ENCODE peak calls at places on chromosomes 2 and 18, in seven cellular contexts. One of them, this sample, is unnamed.

GRCh38 chr18:52484977-52485376 is 145.0 kb downstream of the DCC start:
- DNase-seq in fibroblast of the aortic adventitia: no peak
- DNase-seq in NCI-H2107: no peak
- DNase-seq in tibial artery: no peak
- DNase-seq in Ammon's horn: no peak
- DNase-seq in activated CD4-positive, alpha-beta T cell treated with anti-CD3 and anti-CD28 coated beads, Interleukin-2, amount 10 ng/mL, durations not matched to agents 7 days and 5 days: no peak
- DNase-seq in Caki2: no peak
- DNase-seq in this sample: no peak

GRCh38 chr2:19312949-19313348 is 45.5 kb downstream of the OSR1 start:
- DNase-seq in tibial artery: no peak
- DNase-seq in fibroblast of the aortic adventitia: peak
- DNase-seq in activated CD4-positive, alpha-beta T cell treated with anti-CD3 and anti-CD28 coated beads, Interleukin-2, amount 10 ng/mL, durations not matched to agents 7 days and 5 days: no peak
- DNase-seq in NCI-H2107: no peak
- DNase-seq in Caki2: peak
- DNase-seq in Ammon's horn: no peak
- DNase-seq in this sample: no peak

GRCh38 chr2:173797586-173798263 is 167.4 kb downstream of the SP3 start:
- DNase-seq in fibroblast of the aortic adventitia: no peak
- DNase-seq in tibial artery: no peak
- DNase-seq in Caki2: no peak
- DNase-seq in activated CD4-positive, alpha-beta T cell treated with anti-CD3 and anti-CD28 coated beads, Interleukin-2, amount 10 ng/mL, durations not matched to agents 7 days and 5 days: no peak
- DNase-seq in NCI-H2107: no peak
- DNase-seq in Ammon's horn: no peak
- DNase-seq in this sample: no peak

GRCh38 chr2:46679761-46680160 is 200.4 kb downstream of the TMEM247 start:
- DNase-seq in Ammon's horn: no peak
- DNase-seq in activated CD4-positive, alpha-beta T cell treated with anti-CD3 and anti-CD28 coated beads, Interleukin-2, amount 10 ng/mL, durations not matched to agents 7 days and 5 days: no peak
- DNase-seq in Caki2: no peak
- DNase-seq in tibial artery: no peak
- DNase-seq in NCI-H2107: no peak
- DNase-seq in fibroblast of the aortic adventitia: peak
- DNase-seq in this sample: no peak

GRCh38 chr2:28032816-28033215 is 142.3 kb downstream of the BABAM2 start:
- DNase-seq in fibroblast of the aortic adventitia: no peak
- DNase-seq in activated CD4-positive, alpha-beta T cell treated with anti-CD3 and anti-CD28 coated beads, Interleukin-2, amount 10 ng/mL, durations not matched to agents 7 days and 5 days: no peak
- DNase-seq in tibial artery: no peak
- DNase-seq in Caki2: no peak
- DNase-seq in Ammon's horn: no peak
- DNase-seq in NCI-H2107: no peak
- DNase-seq in this sample: no peak

GRCh38 chr18:47545613-47546012 is 294.2 kb upstream of the SKOR2 start:
- DNase-seq in fibroblast of the aortic adventitia: no peak
- DNase-seq in Ammon's horn: no peak
- DNase-seq in NCI-H2107: no peak
- DNase-seq in activated CD4-positive, alpha-beta T cell treated with anti-CD3 and anti-CD28 coated beads, Interleukin-2, amount 10 ng/mL, durations not matched to agents 7 days and 5 days: no peak
- DNase-seq in tibial artery: no peak
- DNase-seq in Caki2: no peak
- DNase-seq in this sample: no peak

GRCh38 chr2:58350484-58350883 is 109.4 kb upstream of the FANCL start:
- DNase-seq in Ammon's horn: no peak
- DNase-seq in fibroblast of the aortic adventitia: no peak
- DNase-seq in activated CD4-positive, alpha-beta T cell treated with anti-CD3 and anti-CD28 coated beads, Interleukin-2, amount 10 ng/mL, durations not matched to agents 7 days and 5 days: peak
- DNase-seq in NCI-H2107: no peak
- DNase-seq in Caki2: no peak
- DNase-seq in tibial artery: no peak
- DNase-seq in this sample: no peak

GRCh38 chr2:170467568-170468422 is 247.3 kb upstream of the SP5 start:
- DNase-seq in fibroblast of the aortic adventitia: peak
- DNase-seq in Ammon's horn: no peak
- DNase-seq in Caki2: no peak
- DNase-seq in activated CD4-positive, alpha-beta T cell treated with anti-CD3 and anti-CD28 coated beads, Interleukin-2, amount 10 ng/mL, durations not matched to agents 7 days and 5 days: no peak
- DNase-seq in tibial artery: no peak
- DNase-seq in NCI-H2107: no peak
- DNase-seq in this sample: no peak

GRCh38 chr2:53755022-53755630 is 12.5 kb upstream of the CHAC2 start:
- DNase-seq in tibial artery: peak
- DNase-seq in Caki2: no peak
- DNase-seq in fibroblast of the aortic adventitia: peak
- DNase-seq in activated CD4-positive, alpha-beta T cell treated with anti-CD3 and anti-CD28 coated beads, Interleukin-2, amount 10 ng/mL, durations not matched to agents 7 days and 5 days: no peak
- DNase-seq in NCI-H2107: no peak
- DNase-seq in Ammon's horn: no peak
- DNase-seq in this sample: no peak

GRCh38 chr18:8507881-8508280 is 101.4 kb upstream of the RAB12 start:
- DNase-seq in tibial artery: no peak
- DNase-seq in activated CD4-positive, alpha-beta T cell treated with anti-CD3 and anti-CD28 coated beads, Interleukin-2, amount 10 ng/mL, durations not matched to agents 7 days and 5 days: no peak
- DNase-seq in fibroblast of the aortic adventitia: peak
- DNase-seq in Caki2: no peak
- DNase-seq in Ammon's horn: no peak
- DNase-seq in NCI-H2107: no peak
- DNase-seq in this sample: no peak

GRCh38 chr2:54122171-54122935 is 6.9 kb downstream of the ACYP2 start:
- DNase-seq in NCI-H2107: no peak
- DNase-seq in fibroblast of the aortic adventitia: no peak
- DNase-seq in tibial artery: no peak
- DNase-seq in Caki2: peak
- DNase-seq in Ammon's horn: no peak
- DNase-seq in activated CD4-positive, alpha-beta T cell treated with anti-CD3 and anti-CD28 coated beads, Interleukin-2, amount 10 ng/mL, durations not matched to agents 7 days and 5 days: no peak
- DNase-seq in this sample: no peak

GRCh38 chr2:27024188-27024587 is 8.6 kb upstream of the TMEM214 start:
- DNase-seq in NCI-H2107: no peak
- DNase-seq in activated CD4-positive, alpha-beta T cell treated with anti-CD3 and anti-CD28 coated beads, Interleukin-2, amount 10 ng/mL, durations not matched to agents 7 days and 5 days: no peak
- DNase-seq in Ammon's horn: no peak
- DNase-seq in Caki2: no peak
- DNase-seq in tibial artery: no peak
- DNase-seq in fibroblast of the aortic adventitia: no peak
- DNase-seq in this sample: no peak

GRCh38 chr18:44731866-44732555 is 51.3 kb downstream of the SETBP1 start:
- DNase-seq in Ammon's horn: no peak
- DNase-seq in NCI-H2107: no peak
- DNase-seq in tibial artery: no peak
- DNase-seq in fibroblast of the aortic adventitia: no peak
- DNase-seq in activated CD4-positive, alpha-beta T cell treated with anti-CD3 and anti-CD28 coated beads, Interleukin-2, amount 10 ng/mL, durations not matched to agents 7 days and 5 days: no peak
- DNase-seq in Caki2: no peak
- DNase-seq in this sample: no peak

GRCh38 chr2:8546319-8547283 is 135.3 kb upstream of the ID2 start:
- DNase-seq in NCI-H2107: no peak
- DNase-seq in Caki2: no peak
- DNase-seq in tibial artery: no peak
- DNase-seq in Ammon's horn: no peak
- DNase-seq in activated CD4-positive, alpha-beta T cell treated with anti-CD3 and anti-CD28 coated beads, Interleukin-2, amount 10 ng/mL, durations not matched to agents 7 days and 5 days: no peak
- DNase-seq in fibroblast of the aortic adventitia: no peak
- DNase-seq in this sample: peak

GRCh38 chr2:98658816-98659486 is 50.6 kb downstream of the UNC50 start:
- DNase-seq in NCI-H2107: no peak
- DNase-seq in fibroblast of the aortic adventitia: no peak
- DNase-seq in Caki2: no peak
- DNase-seq in tibial artery: no peak
- DNase-seq in activated CD4-positive, alpha-beta T cell treated with anti-CD3 and anti-CD28 coated beads, Interleukin-2, amount 10 ng/mL, durations not matched to agents 7 days and 5 days: peak
- DNase-seq in Ammon's horn: no peak
- DNase-seq in this sample: no peak

GRCh38 chr2:23918837-23919489 is 8.0 kb downstream of the ATAD2B start:
- DNase-seq in Caki2: no peak
- DNase-seq in activated CD4-positive, alpha-beta T cell treated with anti-CD3 and anti-CD28 coated beads, Interleukin-2, amount 10 ng/mL, durations not matched to agents 7 days and 5 days: no peak
- DNase-seq in NCI-H2107: no peak
- DNase-seq in fibroblast of the aortic adventitia: no peak
- DNase-seq in tibial artery: no peak
- DNase-seq in Ammon's horn: no peak
- DNase-seq in this sample: no peak

GRCh38 chr2:99032786-99033185 is 96.8 kb upstream of the CRACDL start:
- DNase-seq in Ammon's horn: no peak
- DNase-seq in activated CD4-positive, alpha-beta T cell treated with anti-CD3 and anti-CD28 coated beads, Interleukin-2, amount 10 ng/mL, durations not matched to agents 7 days and 5 days: no peak
- DNase-seq in fibroblast of the aortic adventitia: no peak
- DNase-seq in NCI-H2107: no peak
- DNase-seq in tibial artery: no peak
- DNase-seq in Caki2: no peak
- DNase-seq in this sample: no peak

GRCh38 chr2:210546424-210547223 is 9.8 kb upstream of the CPS1 start:
- DNase-seq in fibroblast of the aortic adventitia: peak
- DNase-seq in tibial artery: no peak
- DNase-seq in NCI-H2107: no peak
- DNase-seq in Caki2: no peak
- DNase-seq in activated CD4-positive, alpha-beta T cell treated with anti-CD3 and anti-CD28 coated beads, Interleukin-2, amount 10 ng/mL, durations not matched to agents 7 days and 5 days: no peak
- DNase-seq in Ammon's horn: peak
- DNase-seq in this sample: no peak

GRCh38 chr18:78751664-78752063 is 228.0 kb upstream of the SALL3 start:
- DNase-seq in Caki2: no peak
- DNase-seq in activated CD4-positive, alpha-beta T cell treated with anti-CD3 and anti-CD28 coated beads, Interleukin-2, amount 10 ng/mL, durations not matched to agents 7 days and 5 days: no peak
- DNase-seq in fibroblast of the aortic adventitia: no peak
- DNase-seq in NCI-H2107: no peak
- DNase-seq in tibial artery: no peak
- DNase-seq in Ammon's horn: no peak
- DNase-seq in this sample: peak

GRCh38 chr2:118474151-118474561 is 373.3 kb downstream of the EN1 start:
- DNase-seq in NCI-H2107: no peak
- DNase-seq in activated CD4-positive, alpha-beta T cell treated with anti-CD3 and anti-CD28 coated beads, Interleukin-2, amount 10 ng/mL, durations not matched to agents 7 days and 5 days: no peak
- DNase-seq in Caki2: no peak
- DNase-seq in fibroblast of the aortic adventitia: no peak
- DNase-seq in Ammon's horn: no peak
- DNase-seq in tibial artery: no peak
- DNase-seq in this sample: no peak

GRCh38 chr18:26547302-26548143 is 830 bp downstream of the KCTD1 start:
- DNase-seq in Caki2: peak
- DNase-seq in Ammon's horn: peak
- DNase-seq in activated CD4-positive, alpha-beta T cell treated with anti-CD3 and anti-CD28 coated beads, Interleukin-2, amount 10 ng/mL, durations not matched to agents 7 days and 5 days: peak
- DNase-seq in fibroblast of the aortic adventitia: peak
- DNase-seq in tibial artery: peak
- DNase-seq in NCI-H2107: no peak
- DNase-seq in this sample: peak

GRCh38 chr2:212995920-212996319 is 155.5 kb downstream of the IKZF2 start:
- DNase-seq in fibroblast of the aortic adventitia: peak
- DNase-seq in NCI-H2107: no peak
- DNase-seq in Ammon's horn: no peak
- DNase-seq in activated CD4-positive, alpha-beta T cell treated with anti-CD3 and anti-CD28 coated beads, Interleukin-2, amount 10 ng/mL, durations not matched to agents 7 days and 5 days: no peak
- DNase-seq in Caki2: no peak
- DNase-seq in tibial artery: no peak
- DNase-seq in this sample: no peak

GRCh38 chr2:239692348-239692747 is 291.5 kb upstream of the HDAC4 start:
- DNase-seq in Caki2: no peak
- DNase-seq in Ammon's horn: peak
- DNase-seq in activated CD4-positive, alpha-beta T cell treated with anti-CD3 and anti-CD28 coated beads, Interleukin-2, amount 10 ng/mL, durations not matched to agents 7 days and 5 days: no peak
- DNase-seq in fibroblast of the aortic adventitia: no peak
- DNase-seq in NCI-H2107: no peak
- DNase-seq in tibial artery: no peak
- DNase-seq in this sample: peak

GRCh38 chr2:3179208-3179607 is 198.4 kb downstream of the EIPR1 start:
- DNase-seq in Ammon's horn: no peak
- DNase-seq in activated CD4-positive, alpha-beta T cell treated with anti-CD3 and anti-CD28 coated beads, Interleukin-2, amount 10 ng/mL, durations not matched to agents 7 days and 5 days: no peak
- DNase-seq in fibroblast of the aortic adventitia: no peak
- DNase-seq in NCI-H2107: no peak
- DNase-seq in tibial artery: no peak
- DNase-seq in Caki2: no peak
- DNase-seq in this sample: no peak

GRCh38 chr2:58051445-58051844 is 4.8 kb downstream of the VRK2 start:
- DNase-seq in Caki2: no peak
- DNase-seq in tibial artery: no peak
- DNase-seq in activated CD4-positive, alpha-beta T cell treated with anti-CD3 and anti-CD28 coated beads, Interleukin-2, amount 10 ng/mL, durations not matched to agents 7 days and 5 days: no peak
- DNase-seq in Ammon's horn: no peak
- DNase-seq in fibroblast of the aortic adventitia: no peak
- DNase-seq in NCI-H2107: no peak
- DNase-seq in this sample: no peak

GRCh38 chr2:234421-234820 is 29.4 kb downstream of the SH3YL1 start:
- DNase-seq in tibial artery: no peak
- DNase-seq in NCI-H2107: no peak
- DNase-seq in Ammon's horn: no peak
- DNase-seq in fibroblast of the aortic adventitia: no peak
- DNase-seq in activated CD4-positive, alpha-beta T cell treated with anti-CD3 and anti-CD28 coated beads, Interleukin-2, amount 10 ng/mL, durations not matched to agents 7 days and 5 days: no peak
- DNase-seq in Caki2: no peak
- DNase-seq in this sample: no peak

GRCh38 chr2:216232721-216233120 is 123.6 kb downstream of the XRCC5 start:
- DNase-seq in activated CD4-positive, alpha-beta T cell treated with anti-CD3 and anti-CD28 coated beads, Interleukin-2, amount 10 ng/mL, durations not matched to agents 7 days and 5 days: no peak
- DNase-seq in tibial artery: no peak
- DNase-seq in fibroblast of the aortic adventitia: no peak
- DNase-seq in Ammon's horn: no peak
- DNase-seq in NCI-H2107: no peak
- DNase-seq in Caki2: no peak
- DNase-seq in this sample: no peak

GRCh38 chr2:109448946-109449788 is 164.6 kb downstream of the SEPTIN10 start:
- DNase-seq in Ammon's horn: peak
- DNase-seq in tibial artery: no peak
- DNase-seq in fibroblast of the aortic adventitia: peak
- DNase-seq in Caki2: no peak
- DNase-seq in NCI-H2107: no peak
- DNase-seq in activated CD4-positive, alpha-beta T cell treated with anti-CD3 and anti-CD28 coated beads, Interleukin-2, amount 10 ng/mL, durations not matched to agents 7 days and 5 days: no peak
- DNase-seq in this sample: peak

GRCh38 chr2:17912266-17912691 is 33.8 kb downstream of the KCNS3 start:
- DNase-seq in fibroblast of the aortic adventitia: no peak
- DNase-seq in Caki2: no peak
- DNase-seq in tibial artery: no peak
- DNase-seq in NCI-H2107: no peak
- DNase-seq in activated CD4-positive, alpha-beta T cell treated with anti-CD3 and anti-CD28 coated beads, Interleukin-2, amount 10 ng/mL, durations not matched to agents 7 days and 5 days: no peak
- DNase-seq in Ammon's horn: peak
- DNase-seq in this sample: no peak

GRCh38 chr2:205706769-205707375 is 24.6 kb downstream of the NRP2 start:
- DNase-seq in Caki2: peak
- DNase-seq in fibroblast of the aortic adventitia: peak
- DNase-seq in Ammon's horn: peak
- DNase-seq in activated CD4-positive, alpha-beta T cell treated with anti-CD3 and anti-CD28 coated beads, Interleukin-2, amount 10 ng/mL, durations not matched to agents 7 days and 5 days: peak
- DNase-seq in NCI-H2107: no peak
- DNase-seq in tibial artery: peak
- DNase-seq in this sample: no peak

GRCh38 chr2:52934354-52934898 is 833.2 kb upstream of the CHAC2 start:
- DNase-seq in tibial artery: no peak
- DNase-seq in activated CD4-positive, alpha-beta T cell treated with anti-CD3 and anti-CD28 coated beads, Interleukin-2, amount 10 ng/mL, durations not matched to agents 7 days and 5 days: no peak
- DNase-seq in Caki2: peak
- DNase-seq in Ammon's horn: no peak
- DNase-seq in fibroblast of the aortic adventitia: peak
- DNase-seq in NCI-H2107: no peak
- DNase-seq in this sample: no peak

GRCh38 chr2:38095996-38096861 is 20.3 kb upstream of the CYP1B1 start:
- DNase-seq in fibroblast of the aortic adventitia: peak
- DNase-seq in activated CD4-positive, alpha-beta T cell treated with anti-CD3 and anti-CD28 coated beads, Interleukin-2, amount 10 ng/mL, durations not matched to agents 7 days and 5 days: peak
- DNase-seq in Caki2: no peak
- DNase-seq in tibial artery: no peak
- DNase-seq in NCI-H2107: no peak
- DNase-seq in Ammon's horn: no peak
- DNase-seq in this sample: no peak

GRCh38 chr18:77147418-77147852 is 14.9 kb upstream of the MBP start:
- DNase-seq in fibroblast of the aortic adventitia: peak
- DNase-seq in NCI-H2107: no peak
- DNase-seq in tibial artery: no peak
- DNase-seq in Ammon's horn: no peak
- DNase-seq in Caki2: no peak
- DNase-seq in activated CD4-positive, alpha-beta T cell treated with anti-CD3 and anti-CD28 coated beads, Interleukin-2, amount 10 ng/mL, durations not matched to agents 7 days and 5 days: no peak
- DNase-seq in this sample: peak

GRCh38 chr2:109736177-109736827 is 57.8 kb upstream of the RGPD5 start:
- DNase-seq in Caki2: peak
- DNase-seq in NCI-H2107: no peak
- DNase-seq in fibroblast of the aortic adventitia: peak
- DNase-seq in Ammon's horn: peak
- DNase-seq in activated CD4-positive, alpha-beta T cell treated with anti-CD3 and anti-CD28 coated beads, Interleukin-2, amount 10 ng/mL, durations not matched to agents 7 days and 5 days: peak
- DNase-seq in tibial artery: peak
- DNase-seq in this sample: no peak

GRCh38 chr2:10329584-10329879 is 26.8 kb downstream of the HPCAL1 start:
- DNase-seq in NCI-H2107: no peak
- DNase-seq in Ammon's horn: no peak
- DNase-seq in activated CD4-positive, alpha-beta T cell treated with anti-CD3 and anti-CD28 coated beads, Interleukin-2, amount 10 ng/mL, durations not matched to agents 7 days and 5 days: peak
- DNase-seq in fibroblast of the aortic adventitia: no peak
- DNase-seq in Caki2: no peak
- DNase-seq in tibial artery: no peak
- DNase-seq in this sample: no peak

GRCh38 chr2:30899655-30900054 is 92.4 kb upstream of the CAPN13 start:
- DNase-seq in Ammon's horn: no peak
- DNase-seq in NCI-H2107: no peak
- DNase-seq in fibroblast of the aortic adventitia: no peak
- DNase-seq in tibial artery: no peak
- DNase-seq in Caki2: no peak
- DNase-seq in activated CD4-positive, alpha-beta T cell treated with anti-CD3 and anti-CD28 coated beads, Interleukin-2, amount 10 ng/mL, durations not matched to agents 7 days and 5 days: no peak
- DNase-seq in this sample: no peak

This sample was measured in coronary artery.